ENCODE peak calls at places on chromosomes 7 and 10, in nine cellular contexts. One of them, this sample, is unnamed.

GRCh38 chr10:124318811-124319210 is 99.9 kb downstream of the OAT start:
- DNase-seq in mucosa of descending colon: no peak
- DNase-seq in fibroblast of the aortic adventitia: no peak
- DNase-seq in cardiac muscle cell: no peak
- DNase-seq in stomach: no peak
- DNase-seq in neural crest cell: no peak
- DNase-seq in ovary: no peak
- DNase-seq in astrocyte: no peak
- DNase-seq in fibroblast of mammary gland: no peak
- DNase-seq in this sample: no peak

GRCh38 chr10:34254596-34254995 is 560.5 kb downstream of the PARD3 start:
- DNase-seq in mucosa of descending colon: no peak
- DNase-seq in fibroblast of the aortic adventitia: peak; percentile 59
- DNase-seq in cardiac muscle cell: no peak
- DNase-seq in stomach: no peak
- DNase-seq in neural crest cell: no peak
- DNase-seq in ovary: no peak
- DNase-seq in astrocyte: peak; percentile 75
- DNase-seq in fibroblast of mammary gland: peak; percentile 82
- DNase-seq in this sample: no peak

GRCh38 chr10:13957856-13958255 is 371.1 kb downstream of the PRPF18 start:
- DNase-seq in mucosa of descending colon: no peak
- DNase-seq in fibroblast of the aortic adventitia: no peak
- DNase-seq in cardiac muscle cell: no peak
- DNase-seq in stomach: no peak
- DNase-seq in neural crest cell: no peak
- DNase-seq in ovary: no peak
- DNase-seq in astrocyte: no peak
- DNase-seq in fibroblast of mammary gland: no peak
- DNase-seq in this sample: no peak

GRCh38 chr10:116073025-116073424 is 200.0 kb downstream of the GFRA1 start:
- DNase-seq in mucosa of descending colon: no peak
- DNase-seq in fibroblast of the aortic adventitia: no peak
- DNase-seq in cardiac muscle cell: peak; percentile 59
- DNase-seq in stomach: no peak
- DNase-seq in neural crest cell: no peak
- DNase-seq in ovary: no peak
- DNase-seq in astrocyte: no peak
- DNase-seq in fibroblast of mammary gland: no peak
- DNase-seq in this sample: peak; percentile 47

GRCh38 chr10:101219946-101220451 is 9.3 kb downstream of the LBX1 start:
- DNase-seq in mucosa of descending colon: no peak
- DNase-seq in fibroblast of the aortic adventitia: no peak
- DNase-seq in cardiac muscle cell: no peak
- DNase-seq in stomach: no peak
- DNase-seq in neural crest cell: no peak
- DNase-seq in ovary: no peak
- DNase-seq in astrocyte: no peak
- DNase-seq in fibroblast of mammary gland: no peak
- DNase-seq in this sample: no peak

GRCh38 chr7:15430191-15430590 is 131.6 kb downstream of the AGMO start:
- DNase-seq in mucosa of descending colon: no peak
- DNase-seq in fibroblast of the aortic adventitia: no peak
- DNase-seq in cardiac muscle cell: no peak
- DNase-seq in stomach: no peak
- DNase-seq in neural crest cell: no peak
- DNase-seq in ovary: no peak
- DNase-seq in astrocyte: no peak
- DNase-seq in fibroblast of mammary gland: no peak
- DNase-seq in this sample: no peak

GRCh38 chr10:46282460-46283216 is 4.2 kb upstream of the ANTXRL start:
- DNase-seq in mucosa of descending colon: peak; percentile 92
- DNase-seq in fibroblast of the aortic adventitia: peak; percentile 68
- DNase-seq in cardiac muscle cell: peak; percentile 86
- DNase-seq in stomach: peak; percentile 80
- DNase-seq in neural crest cell: peak; percentile 24
- DNase-seq in ovary: peak; percentile 81
- DNase-seq in astrocyte: peak; percentile 56
- DNase-seq in fibroblast of mammary gland: peak; percentile 40
- DNase-seq in this sample: peak; percentile 65

GRCh38 chr10:7359954-7360353 is 50.9 kb downstream of the SFMBT2 start:
- DNase-seq in mucosa of descending colon: no peak
- DNase-seq in fibroblast of the aortic adventitia: no peak
- DNase-seq in cardiac muscle cell: no peak
- DNase-seq in stomach: no peak
- DNase-seq in neural crest cell: no peak
- DNase-seq in ovary: no peak
- DNase-seq in astrocyte: no peak
- DNase-seq in fibroblast of mammary gland: no peak
- DNase-seq in this sample: no peak

GRCh38 chr10:12346707-12347106 is 2.6 kb upstream of the CAMK1D start:
- DNase-seq in mucosa of descending colon: no peak
- DNase-seq in fibroblast of the aortic adventitia: no peak
- DNase-seq in cardiac muscle cell: no peak
- DNase-seq in stomach: no peak
- DNase-seq in neural crest cell: no peak
- DNase-seq in ovary: no peak
- DNase-seq in astrocyte: no peak
- DNase-seq in fibroblast of mammary gland: no peak
- DNase-seq in this sample: no peak

GRCh38 chr10:78656397-78656796 is 412.4 kb upstream of the ZMIZ1 start:
- DNase-seq in mucosa of descending colon: no peak
- DNase-seq in fibroblast of the aortic adventitia: no peak
- DNase-seq in cardiac muscle cell: no peak
- DNase-seq in stomach: no peak
- DNase-seq in neural crest cell: no peak
- DNase-seq in ovary: no peak
- DNase-seq in astrocyte: no peak
- DNase-seq in fibroblast of mammary gland: no peak
- DNase-seq in this sample: no peak

GRCh38 chr7:30252885-30253795 is 31.3 kb upstream of the ZNRF2 start:
- DNase-seq in mucosa of descending colon: peak; percentile 70
- DNase-seq in fibroblast of the aortic adventitia: no peak
- DNase-seq in cardiac muscle cell: peak; percentile 95
- DNase-seq in stomach: peak; percentile 84
- DNase-seq in neural crest cell: no peak
- DNase-seq in ovary: peak; percentile 26
- DNase-seq in astrocyte: peak; percentile 37
- DNase-seq in fibroblast of mammary gland: no peak
- DNase-seq in this sample: no peak

GRCh38 chr7:19215421-19215820 is 70.2 kb upstream of the FERD3L start:
- DNase-seq in mucosa of descending colon: no peak
- DNase-seq in fibroblast of the aortic adventitia: peak; percentile 76
- DNase-seq in cardiac muscle cell: no peak
- DNase-seq in stomach: no peak
- DNase-seq in neural crest cell: no peak
- DNase-seq in ovary: no peak
- DNase-seq in astrocyte: peak; percentile 83
- DNase-seq in fibroblast of mammary gland: peak; percentile 57
- DNase-seq in this sample: no peak

GRCh38 chr10:58698777-58699356 is 186.2 kb downstream of the BICC1 start:
- DNase-seq in mucosa of descending colon: no peak
- DNase-seq in fibroblast of the aortic adventitia: no peak
- DNase-seq in cardiac muscle cell: no peak
- DNase-seq in stomach: no peak
- DNase-seq in neural crest cell: no peak
- DNase-seq in ovary: no peak
- DNase-seq in astrocyte: no peak
- DNase-seq in fibroblast of mammary gland: peak; percentile 65
- DNase-seq in this sample: no peak

GRCh38 chr7:75920431-75921161 is 5.6 kb downstream of the POR start:
- DNase-seq in mucosa of descending colon: no peak
- DNase-seq in fibroblast of the aortic adventitia: peak; percentile 29
- DNase-seq in cardiac muscle cell: no peak
- DNase-seq in stomach: peak; percentile 47
- DNase-seq in neural crest cell: no peak
- DNase-seq in ovary: no peak
- DNase-seq in astrocyte: peak; percentile 42
- DNase-seq in fibroblast of mammary gland: peak; percentile 97
- DNase-seq in this sample: no peak

GRCh38 chr10:12766222-12766621 is 235.3 kb downstream of the CCDC3 start:
- DNase-seq in mucosa of descending colon: no peak
- DNase-seq in fibroblast of the aortic adventitia: no peak
- DNase-seq in cardiac muscle cell: no peak
- DNase-seq in stomach: no peak
- DNase-seq in neural crest cell: no peak
- DNase-seq in ovary: no peak
- DNase-seq in astrocyte: no peak
- DNase-seq in fibroblast of mammary gland: no peak
- DNase-seq in this sample: no peak

GRCh38 chr7:115585015-115585655 is 445.4 kb downstream of the TFEC start:
- DNase-seq in mucosa of descending colon: no peak
- DNase-seq in fibroblast of the aortic adventitia: no peak
- DNase-seq in cardiac muscle cell: no peak
- DNase-seq in stomach: no peak
- DNase-seq in neural crest cell: no peak
- DNase-seq in ovary: no peak
- DNase-seq in astrocyte: peak; percentile 4
- DNase-seq in fibroblast of mammary gland: peak; percentile 26
- DNase-seq in this sample: no peak

DNA sequence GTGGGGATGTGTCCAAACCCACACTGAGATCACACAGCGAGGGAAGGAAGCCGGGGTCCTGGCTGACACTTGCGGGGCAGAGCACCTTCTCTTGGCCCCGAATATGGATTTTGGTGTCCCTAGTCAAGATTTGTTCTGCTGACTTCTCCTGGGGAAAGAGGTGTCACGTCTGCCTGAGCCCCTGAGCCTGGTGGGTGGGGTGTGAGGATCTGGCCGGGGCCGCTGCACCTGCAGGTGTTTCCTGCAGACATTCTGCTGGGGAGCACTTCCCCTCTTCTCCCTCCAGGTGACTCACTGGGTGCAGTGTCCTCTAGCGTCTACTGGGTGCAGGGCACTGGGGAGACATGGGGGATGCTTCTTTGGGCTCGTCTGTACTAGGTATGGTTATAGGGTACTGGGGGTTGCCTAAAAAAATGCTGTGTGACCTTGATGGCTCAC is 99.2 kb downstream of the GRK5 start:
- DNase-seq in mucosa of descending colon: peak; percentile 55
- DNase-seq in fibroblast of the aortic adventitia: no peak
- DNase-seq in cardiac muscle cell: no peak
- DNase-seq in stomach: peak; percentile 43
- DNase-seq in neural crest cell: no peak
- DNase-seq in ovary: no peak
- DNase-seq in astrocyte: peak; percentile 35
- DNase-seq in fibroblast of mammary gland: no peak
- DNase-seq in this sample: no peak
- TF ChIP-seq CTCF in mucosa of descending colon: no peak
- TF ChIP-seq CTCF in fibroblast of the aortic adventitia: peak; percentile 18
- TF ChIP-seq CTCF in cardiac muscle cell: peak; percentile 33
- TF ChIP-seq CTCF in stomach: peak; percentile 7
- TF ChIP-seq CTCF in neural crest cell: no peak
- TF ChIP-seq CTCF in ovary: no peak
- TF ChIP-seq CTCF in astrocyte: no peak
- TF ChIP-seq CTCF in fibroblast of mammary gland: peak; percentile 0
- TF ChIP-seq CTCF in this sample: no peak

DNA sequence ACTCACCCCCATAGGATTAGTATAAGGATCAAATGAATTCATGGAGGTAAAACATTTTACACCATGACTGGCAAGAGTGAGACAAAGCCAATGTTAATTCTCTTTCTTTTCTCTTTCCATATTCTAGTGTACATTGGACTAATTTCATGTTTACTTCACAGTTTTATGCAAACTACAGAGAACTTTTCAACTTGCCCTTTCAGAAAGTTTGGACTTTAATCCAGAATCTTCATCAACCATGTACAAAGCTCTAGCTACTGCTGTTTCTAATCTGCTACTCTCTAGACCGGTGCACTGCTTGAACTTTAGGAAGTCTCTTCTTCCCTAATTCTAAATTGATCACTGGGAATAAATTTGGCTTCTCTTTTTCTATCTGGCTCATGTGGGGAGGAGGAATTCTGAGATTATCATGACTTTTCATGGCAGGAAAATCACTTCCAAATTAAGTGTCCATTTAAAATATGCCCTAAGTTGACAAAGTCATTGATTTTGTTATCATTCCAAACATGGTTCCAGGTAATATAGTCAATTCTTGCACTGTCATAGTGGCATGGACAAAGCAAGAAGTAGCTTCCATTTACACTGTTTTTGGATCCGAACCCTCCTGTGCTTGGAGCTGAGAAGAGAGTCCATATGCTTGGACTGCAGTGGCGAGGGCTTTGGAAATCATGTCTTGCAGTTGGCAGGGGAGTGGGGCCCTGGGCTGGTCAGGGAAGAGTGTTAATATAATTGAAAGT is 903.3 kb downstream of the CCSER2 start:
- DNase-seq in mucosa of descending colon: no peak
- DNase-seq in fibroblast of the aortic adventitia: no peak
- DNase-seq in cardiac muscle cell: no peak
- DNase-seq in stomach: no peak
- DNase-seq in neural crest cell: no peak
- DNase-seq in ovary: no peak
- DNase-seq in astrocyte: no peak
- DNase-seq in fibroblast of mammary gland: no peak
- DNase-seq in this sample: no peak
- TF ChIP-seq CTCF in mucosa of descending colon: no peak
- TF ChIP-seq CTCF in fibroblast of the aortic adventitia: no peak
- TF ChIP-seq CTCF in cardiac muscle cell: no peak
- TF ChIP-seq CTCF in stomach: no peak
- TF ChIP-seq CTCF in neural crest cell: no peak
- TF ChIP-seq CTCF in ovary: no peak
- TF ChIP-seq CTCF in astrocyte: no peak
- TF ChIP-seq CTCF in fibroblast of mammary gland: no peak
- TF ChIP-seq CTCF in this sample: no peak

DNA sequence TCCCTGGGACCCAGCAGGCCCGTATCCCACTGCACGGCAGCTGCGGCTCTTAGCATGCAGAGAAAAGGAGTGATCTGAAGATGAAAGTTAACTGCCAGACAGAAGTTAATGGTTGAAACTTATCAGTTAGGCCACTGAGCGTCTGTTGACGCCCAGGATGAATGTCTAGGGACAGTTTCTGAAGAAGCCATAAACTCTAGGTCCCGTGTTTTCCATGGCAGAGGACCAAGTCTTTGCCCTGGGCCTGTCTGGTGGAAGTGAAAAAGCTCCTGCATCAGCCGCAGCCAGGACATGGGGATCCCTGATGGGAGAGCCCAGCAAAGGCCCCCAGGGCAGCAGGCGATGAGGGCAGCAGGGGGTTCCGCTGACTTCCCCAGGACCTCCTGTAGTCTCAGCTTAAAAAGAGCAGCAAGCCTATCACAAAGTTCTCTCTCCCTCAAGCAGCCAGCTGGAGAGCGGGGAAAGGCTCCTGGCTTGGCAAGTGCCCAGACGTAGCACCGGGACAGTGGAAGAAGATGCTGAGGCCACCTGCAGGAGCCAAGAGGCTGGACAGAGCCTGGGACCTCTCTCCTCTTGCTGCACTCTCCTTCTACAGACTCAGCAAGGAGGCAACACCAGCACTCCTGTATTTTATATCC is 79.6 kb downstream of the TNS3 start:
- DNase-seq in mucosa of descending colon: peak; percentile 71
- DNase-seq in fibroblast of the aortic adventitia: no peak
- DNase-seq in cardiac muscle cell: no peak
- DNase-seq in stomach: no peak
- DNase-seq in neural crest cell: no peak
- DNase-seq in ovary: no peak
- DNase-seq in astrocyte: no peak
- DNase-seq in fibroblast of mammary gland: no peak
- DNase-seq in this sample: no peak
- TF ChIP-seq CTCF in mucosa of descending colon: no peak
- TF ChIP-seq CTCF in fibroblast of the aortic adventitia: no peak
- TF ChIP-seq CTCF in cardiac muscle cell: no peak
- TF ChIP-seq CTCF in stomach: no peak
- TF ChIP-seq CTCF in neural crest cell: no peak
- TF ChIP-seq CTCF in ovary: no peak
- TF ChIP-seq CTCF in astrocyte: no peak
- TF ChIP-seq CTCF in fibroblast of mammary gland: no peak
- TF ChIP-seq CTCF in this sample: no peak

GRCh38 chr10:128500642-128501041 is 374.4 kb upstream of the MKI67 start:
- DNase-seq in mucosa of descending colon: no peak
- DNase-seq in fibroblast of the aortic adventitia: no peak
- DNase-seq in cardiac muscle cell: no peak
- DNase-seq in stomach: no peak
- DNase-seq in neural crest cell: no peak
- DNase-seq in ovary: no peak
- DNase-seq in astrocyte: no peak
- DNase-seq in fibroblast of mammary gland: no peak
- DNase-seq in this sample: no peak
- TF ChIP-seq CTCF in mucosa of descending colon: no peak
- TF ChIP-seq CTCF in fibroblast of the aortic adventitia: no peak
- TF ChIP-seq CTCF in cardiac muscle cell: no peak
- TF ChIP-seq CTCF in stomach: no peak
- TF ChIP-seq CTCF in neural crest cell: no peak
- TF ChIP-seq CTCF in ovary: no peak
- TF ChIP-seq CTCF in astrocyte: no peak
- TF ChIP-seq CTCF in fibroblast of mammary gland: no peak
- TF ChIP-seq CTCF in this sample: no peak

This sample was measured in glutamatergic neuron.